ENCODE peak calls at places on chromosome 15, in five cellular contexts. One of them, this sample, is unnamed.

GRCh38 chr15:86892774-86893449 is 813.2 kb downstream of the AGBL1 start:
- DNase-seq in WERI-Rb-1: no peak
- DNase-seq in sciatic nerve: no peak
- DNase-seq in WTC11: no peak
- DNase-seq in iris pigment epithelial cell: peak; percentile 8
- DNase-seq in this sample: peak; percentile 83

GRCh38 chr15:65638681-65639089 is 16.9 kb downstream of the SLC24A1 start:
- DNase-seq in sciatic nerve: no peak
- DNase-seq in WTC11: no peak
- DNase-seq in WERI-Rb-1: peak; percentile 39
- DNase-seq in iris pigment epithelial cell: peak; percentile 80
- DNase-seq in this sample: peak; percentile 87

GRCh38 chr15:42152196-42152920 is 4.1 kb downstream of the PLA2G4F start:
- DNase-seq in WERI-Rb-1: no peak
- DNase-seq in iris pigment epithelial cell: no peak
- DNase-seq in sciatic nerve: peak; percentile 37
- DNase-seq in WTC11: no peak
- DNase-seq in this sample: no peak

GRCh38 chr15:57146394-57147140 is 228.1 kb downstream of the TCF12 start:
- DNase-seq in iris pigment epithelial cell: peak; percentile 60
- DNase-seq in WTC11: no peak
- DNase-seq in WERI-Rb-1: no peak
- DNase-seq in sciatic nerve: no peak
- DNase-seq in this sample: peak; percentile 43

GRCh38 chr15:81481326-81481725 is 107.3 kb upstream of the TMC3 start:
- DNase-seq in WTC11: no peak
- DNase-seq in iris pigment epithelial cell: no peak
- DNase-seq in sciatic nerve: no peak
- DNase-seq in WERI-Rb-1: no peak
- DNase-seq in this sample: no peak

GRCh38 chr15:27092404-27092803 is 121.4 kb downstream of the GABRG3 start:
- DNase-seq in iris pigment epithelial cell: no peak
- DNase-seq in WERI-Rb-1: no peak
- DNase-seq in WTC11: no peak
- DNase-seq in sciatic nerve: no peak
- DNase-seq in this sample: no peak

GRCh38 chr15:62118446-62118964 is 46.6 kb downstream of the C2CD4B start:
- DNase-seq in WTC11: no peak
- DNase-seq in sciatic nerve: no peak
- DNase-seq in WERI-Rb-1: peak; percentile 21
- DNase-seq in iris pigment epithelial cell: peak; percentile 36
- DNase-seq in this sample: no peak

GRCh38 chr15:94000603-94001002 is 230.8 kb upstream of the MCTP2 start:
- DNase-seq in WTC11: peak; percentile 32
- DNase-seq in iris pigment epithelial cell: no peak
- DNase-seq in WERI-Rb-1: no peak
- DNase-seq in sciatic nerve: no peak
- DNase-seq in this sample: peak; percentile 26

GRCh38 chr15:99511865-99512632 is 53.7 kb upstream of the MEF2A start:
- DNase-seq in iris pigment epithelial cell: no peak
- DNase-seq in WERI-Rb-1: no peak
- DNase-seq in sciatic nerve: no peak
- DNase-seq in WTC11: no peak
- DNase-seq in this sample: no peak

GRCh38 chr15:62066663-62067447 is at the start of gene C2CD4A:
- DNase-seq in WERI-Rb-1: peak; percentile 63
- DNase-seq in WTC11: peak; percentile 88
- DNase-seq in sciatic nerve: peak; percentile 70
- DNase-seq in iris pigment epithelial cell: peak; percentile 66
- DNase-seq in this sample: peak; percentile 92

GRCh38 chr15:25437751-25438600 is 848 bp downstream of the UBE3A start:
- DNase-seq in sciatic nerve: peak; percentile 71
- DNase-seq in WERI-Rb-1: peak; percentile 59
- DNase-seq in WTC11: peak; percentile 70
- DNase-seq in iris pigment epithelial cell: peak; percentile 44
- DNase-seq in this sample: peak; percentile 82

GRCh38 chr15:93265046-93265658 is 176.1 kb upstream of the RGMA start:
- DNase-seq in iris pigment epithelial cell: peak; percentile 15
- DNase-seq in WERI-Rb-1: no peak
- DNase-seq in sciatic nerve: no peak
- DNase-seq in WTC11: no peak
- DNase-seq in this sample: peak; percentile 16

GRCh38 chr15:63395730-63396545 is 14.3 kb upstream of the CA12 start:
- DNase-seq in WTC11: no peak
- DNase-seq in WERI-Rb-1: no peak
- DNase-seq in sciatic nerve: no peak
- DNase-seq in iris pigment epithelial cell: no peak
- DNase-seq in this sample: no peak

GRCh38 chr15:73927003-73927475 is 777 bp downstream of the LOXL1 start:
- DNase-seq in WERI-Rb-1: no peak
- DNase-seq in WTC11: peak; percentile 65
- DNase-seq in iris pigment epithelial cell: peak; percentile 44
- DNase-seq in sciatic nerve: peak; percentile 77
- DNase-seq in this sample: peak; percentile 70

GRCh38 chr15:78893538-78893937 is 20.8 kb downstream of the MORF4L1 start:
- DNase-seq in WTC11: no peak
- DNase-seq in iris pigment epithelial cell: no peak
- DNase-seq in WERI-Rb-1: no peak
- DNase-seq in sciatic nerve: no peak
- DNase-seq in this sample: no peak

GRCh38 chr15:76566276-76566675 is 229.7 kb downstream of the ISL2 start:
- DNase-seq in WTC11: no peak
- DNase-seq in iris pigment epithelial cell: no peak
- DNase-seq in WERI-Rb-1: no peak
- DNase-seq in sciatic nerve: no peak
- DNase-seq in this sample: no peak

GRCh38 chr15:57772223-57772957 is 65.9 kb downstream of the POLR2M start:
- DNase-seq in WERI-Rb-1: no peak
- DNase-seq in sciatic nerve: no peak
- DNase-seq in iris pigment epithelial cell: peak; percentile 50
- DNase-seq in WTC11: no peak
- DNase-seq in this sample: peak; percentile 70

GRCh38 chr15:89654311-89654761 is 931 bp downstream of the KIF7 start:
- DNase-seq in WTC11: no peak
- DNase-seq in iris pigment epithelial cell: peak; percentile 58
- DNase-seq in sciatic nerve: peak; percentile 47
- DNase-seq in WERI-Rb-1: no peak
- DNase-seq in this sample: no peak

GRCh38 chr15:84727429-84727828 is 11.5 kb upstream of the SEC11A start:
- DNase-seq in iris pigment epithelial cell: peak; percentile 71
- DNase-seq in sciatic nerve: no peak
- DNase-seq in WTC11: no peak
- DNase-seq in WERI-Rb-1: no peak
- DNase-seq in this sample: no peak

GRCh38 chr15:28960979-28961378 is 75.2 kb downstream of the APBA2 start:
- DNase-seq in WERI-Rb-1: no peak
- DNase-seq in sciatic nerve: no peak
- DNase-seq in iris pigment epithelial cell: peak; percentile 98
- DNase-seq in WTC11: no peak
- DNase-seq in this sample: peak; percentile 16

GRCh38 chr15:40217166-40217785 is 21.6 kb upstream of the PAK6 start:
- DNase-seq in sciatic nerve: no peak
- DNase-seq in WTC11: no peak
- DNase-seq in iris pigment epithelial cell: peak; percentile 51
- DNase-seq in WERI-Rb-1: peak; percentile 61
- DNase-seq in this sample: peak; percentile 84

GRCh38 chr15:92098869-92099268 is 245.4 kb downstream of the SLCO3A1 start:
- DNase-seq in iris pigment epithelial cell: no peak
- DNase-seq in WERI-Rb-1: no peak
- DNase-seq in sciatic nerve: no peak
- DNase-seq in WTC11: peak; percentile 49
- DNase-seq in this sample: peak; percentile 73

GRCh38 chr15:42679285-42680141 is 57.4 kb downstream of the CDAN1 start:
- DNase-seq in WTC11: no peak
- DNase-seq in WERI-Rb-1: no peak
- DNase-seq in sciatic nerve: no peak
- DNase-seq in iris pigment epithelial cell: no peak
- DNase-seq in this sample: no peak

This sample was measured in mesendoderm.